ENCODE peak calls at places on chromosomes 12 and 14, in ten cellular contexts. Q is SK-N-SH, D is stomach, S is BJ, P is neural crest cell, C is heart left ventricle, Z is tibial nerve, K is HCT116, U is mesothelial cell of epicardium, O is lower lobe of right lung. J is an unnamed sample.
A peak's percentile ranks its signal among the peaks of the same experiment; 100 is the strongest.

GRCh38 chr12:3833670-3834310 is 39.4 kb downstream of the PARP11 start:
- DNase-seq in Q (no peak), D (no peak), S (no peak), P (no peak), C (no peak), Z (no peak), K (no peak), U (no peak), O (no peak), J (no peak)

GRCh38 chr12:79127268-79127895 is 262.8 kb downstream of the SYT1 start:
- DNase-seq in Q (no peak), D (no peak), S (peak; percentile 93), P (no peak), C (no peak), Z (no peak), K (no peak), U (no peak), O (no peak), J (no peak)

GRCh38 chr12:60173213-60174170 is 577.7 kb downstream of the SLC16A7 start:
- DNase-seq in Q (no peak), D (no peak), S (no peak), P (no peak), C (no peak), Z (no peak), K (no peak), U (no peak), O (no peak), J (no peak)

GRCh38 chr14:84750284-84750683 is 779.7 kb upstream of the FLRT2 start:
- DNase-seq in Q (no peak), D (no peak), S (no peak), P (no peak), C (no peak), Z (no peak), K (no peak), U (no peak), O (no peak), J (no peak)

GRCh38 chr12:94148841-94149780 is 734 bp downstream of the PLXNC1 start:
- DNase-seq in Q (peak; percentile 81), D (peak; percentile 33), S (no peak), P (no peak), C (no peak), Z (no peak), K (no peak), U (no peak), O (peak; percentile 71), J (peak; percentile 51)

GRCh38 chr12:31557707-31558106 is 33.2 kb downstream of the DENND5B start:
- DNase-seq in Q (no peak), D (no peak), S (no peak), P (no peak), C (no peak), Z (no peak), K (no peak), U (no peak), O (no peak), J (no peak)

GRCh38 chr12:53696285-53696654 is 20.4 kb upstream of the ATP5MC2 start:
- DNase-seq in Q (peak; percentile 84), D (peak; percentile 86), S (no peak), P (peak; percentile 44), C (peak; percentile 59), Z (peak; percentile 54), K (peak; percentile 95), U (no peak), O (peak; percentile 57), J (no peak)

GRCh38 chr14:77707355-77707723 is 484 bp downstream of the ALKBH1 start:
- DNase-seq in Q (peak; percentile 49), D (no peak), S (no peak), P (no peak), C (no peak), Z (peak; percentile 16), K (no peak), U (no peak), O (no peak), J (peak; percentile 46)

GRCh38 chr12:50258167-50258551 is 25.2 kb downstream of the LIMA1 start:
- DNase-seq in Q (no peak), D (no peak), S (no peak), P (no peak), C (peak; percentile 37), Z (peak; percentile 61), K (no peak), U (no peak), O (no peak), J (no peak)

GRCh38 chr14:81268016-81268416 is 47.3 kb upstream of the GTF2A1 start:
- DNase-seq in Q (no peak), D (no peak), S (no peak), P (no peak), C (no peak), Z (no peak), K (no peak), U (no peak), O (no peak), J (no peak)

GRCh38 chr14:103314496-103315277 is 19.4 kb upstream of the EIF5 start:
- DNase-seq in Q (no peak), D (peak; percentile 50), S (no peak), P (no peak), C (no peak), Z (no peak), K (no peak), U (no peak), O (no peak), J (no peak)

GRCh38 chr12:119673634-119674033 is 5.7 kb downstream of the PRKAB1 start:
- DNase-seq in Q (no peak), D (no peak), S (no peak), P (no peak), C (peak; percentile 63), Z (no peak), K (no peak), U (no peak), O (no peak), J (no peak)

GRCh38 chr14:63205850-63206249 is 1.6 kb downstream of the RHOJ start:
- DNase-seq in Q (no peak), D (no peak), S (no peak), P (no peak), C (no peak), Z (no peak), K (no peak), U (no peak), O (no peak), J (no peak)

GRCh38 chr12:38998887-38999482 is 93.6 kb upstream of the CPNE8 start:
- DNase-seq in Q (peak; percentile 8), D (no peak), S (no peak), P (no peak), C (no peak), Z (no peak), K (no peak), U (no peak), O (no peak), J (no peak)

GRCh38 chr12:6493580-6494350 is at the start of gene NCAPD2:
- DNase-seq in Q (peak; percentile 97), D (peak; percentile 95), S (peak; percentile 80), P (peak; percentile 87), C (peak; percentile 96), Z (peak; percentile 88), K (peak; percentile 91), U (peak; percentile 84), O (peak; percentile 97), J (peak; percentile 91)
- TF ChIP-seq CTCF in Q (peak; percentile 37), D (no peak), S (peak; percentile 33), P (peak; percentile 46), C (peak; percentile 49), Z (peak; percentile 88), K (no peak), U (peak; percentile 23), O (peak; percentile 49), J (peak; percentile 19)

GRCh38 chr12:1662761-1663439 is 28.0 kb upstream of the ADIPOR2 start:
- DNase-seq in Q (peak; percentile 47), D (peak; percentile 73), S (no peak), P (peak; percentile 59), C (no peak), Z (no peak), K (peak; percentile 87), U (no peak), O (peak; percentile 80), J (no peak)
- TF ChIP-seq CTCF in Q (no peak), D (no peak), S (peak; percentile 44), P (peak; percentile 80), C (no peak), Z (peak; percentile 29), K (peak; percentile 75), U (peak; percentile 36), O (peak; percentile 33), J (peak; percentile 42)

GRCh38 chr12:108642899-108643654 is 9.4 kb upstream of the SELPLG start:
- DNase-seq in Q (no peak), D (no peak), S (no peak), P (no peak), C (no peak), Z (no peak), K (no peak), U (no peak), O (no peak), J (no peak)

GRCh38 chr12:108640802-108641445 is 7.2 kb upstream of the SELPLG start:
- DNase-seq in Q (peak; percentile 58), D (peak; percentile 51), S (no peak), P (no peak), C (no peak), Z (no peak), K (no peak), U (no peak), O (peak; percentile 52), J (no peak)

GRCh38 chr12:108642269-108642870 is 8.7 kb upstream of the SELPLG start:
- DNase-seq in Q (no peak), D (no peak), S (no peak), P (no peak), C (no peak), Z (no peak), K (no peak), U (no peak), O (no peak), J (no peak)

GRCh38 chr12:108638997-108639822 is 5.5 kb upstream of the SELPLG start:
- DNase-seq in Q (no peak), D (no peak), S (no peak), P (no peak), C (no peak), Z (no peak), K (no peak), U (no peak), O (no peak), J (no peak)

DNA sequence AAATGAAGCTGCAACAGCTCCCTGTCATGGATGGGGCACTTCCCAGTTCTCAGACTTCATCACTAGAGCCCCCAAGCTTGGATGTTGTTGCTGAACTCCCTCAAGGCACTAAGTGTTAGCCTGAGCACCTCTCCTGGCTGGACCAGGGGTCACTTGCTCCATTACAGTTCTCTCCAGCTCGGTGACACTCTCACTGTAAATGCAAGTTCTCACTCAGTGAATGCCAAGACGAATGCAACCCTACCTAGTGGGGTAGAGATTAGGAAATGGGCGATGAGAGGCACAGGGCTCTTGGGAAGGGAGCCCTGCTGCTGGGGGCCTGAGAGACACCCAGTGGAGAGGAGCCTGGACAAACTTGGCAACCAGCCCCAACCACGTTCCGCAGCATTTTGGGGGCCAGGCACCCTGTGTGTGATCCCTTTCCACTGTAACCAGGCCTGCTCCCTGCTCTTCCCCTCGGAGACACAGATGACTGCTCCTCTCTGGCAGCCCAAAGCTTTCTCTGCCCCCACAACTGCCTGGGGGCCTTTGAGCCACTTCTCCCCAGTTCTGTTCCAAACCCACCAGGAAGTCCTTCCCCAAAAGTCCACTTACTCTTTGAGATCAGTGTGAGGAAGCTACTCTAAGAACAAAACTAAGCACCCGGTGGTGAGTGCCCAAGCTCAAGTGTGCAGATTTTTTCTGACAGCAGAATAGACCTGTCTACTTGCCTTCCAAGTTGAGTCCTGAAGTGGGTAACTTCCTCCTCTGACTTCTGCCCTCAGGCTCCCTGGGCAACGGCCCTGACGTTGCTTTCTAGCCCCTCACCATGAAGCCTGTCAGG is 8.0 kb upstream of the SELPLG start:
- DNase-seq in Q (no peak), D (no peak), S (no peak), P (no peak), C (no peak), Z (no peak), K (no peak), U (no peak), O (no peak), J (no peak)
- TF ChIP-seq CTCF in Q (no peak), D (no peak), S (no peak), P (no peak), C (no peak), Z (no peak), K (no peak), U (no peak), O (no peak), J (no peak)

GRCh38 chr12:2548095-2548494 is 246.7 kb upstream of the FKBP4 start:
- DNase-seq in Q (no peak), D (no peak), S (no peak), P (no peak), C (no peak), Z (no peak), K (no peak), U (no peak), O (no peak), J (no peak)
- TF ChIP-seq CTCF in Q (no peak), D (no peak), S (peak; percentile 11), P (no peak), C (no peak), Z (no peak), K (no peak), U (no peak), O (no peak), J (no peak)

J was measured in CD14-positive monocyte.